ENCODE peak calls at places on chromosomes 3 and 15, in ten cellular contexts. H is WTC11, T is HCT116, R is endothelial cell of umbilical vein, F is A549, O is H1, J is SK-N-SH, U is K562, E is HepG2, X is GM12878. L is an unnamed sample.

GRCh38 chr3:130905551-130905950 is 11.7 kb downstream of the ATP2C1 start:
- DNase-seq in H (no peak), T (no peak), R (peak), F (peak), O (no peak), J (no peak), U (no peak), E (no peak), X (no peak), L (peak)

GRCh38 chr15:62957130-62957529 is 85.4 kb upstream of the TPM1 start:
- DNase-seq in H (no peak), T (no peak), R (peak), F (no peak), O (no peak), J (no peak), U (no peak), E (no peak), X (no peak), L (no peak)

GRCh38 chr3:157128771-157129671 is 30.9 kb downstream of the CCNL1 start:
- DNase-seq in H (peak), T (peak), R (peak), F (peak), O (no peak), J (no peak), U (no peak), E (peak), X (no peak), L (no peak)

GRCh38 chr15:64842986-64843561 is 1.4 kb downstream of the PLEKHO2 start:
- DNase-seq in H (no peak), T (no peak), R (peak), F (no peak), O (no peak), J (peak), U (peak), E (no peak), X (no peak), L (peak)

GRCh38 chr3:5731100-5731499 is 543.6 kb downstream of the EDEM1 start:
- DNase-seq in H (no peak), T (peak), R (no peak), F (peak), O (no peak), J (peak), U (peak), E (no peak), X (no peak), L (peak)

GRCh38 chr3:174957081-174957480 is 97.9 kb downstream of the NAALADL2 start:
- DNase-seq in H (no peak), T (no peak), R (no peak), F (no peak), O (no peak), J (no peak), U (no peak), E (no peak), X (no peak), L (no peak)

GRCh38 chr3:188253800-188254452 is 100.0 kb downstream of the LPP start:
- DNase-seq in H (no peak), T (no peak), R (no peak), F (no peak), O (no peak), J (no peak), U (no peak), E (no peak), X (no peak), L (no peak)

GRCh38 chr3:189833996-189834395 is 202.8 kb downstream of the TP63 start:
- DNase-seq in H (no peak), T (no peak), R (no peak), F (no peak), O (no peak), J (no peak), U (no peak), E (no peak), X (no peak), L (no peak)

GRCh38 chr3:186930143-186930638 is at the start of gene ST6GAL1:
- DNase-seq in H (peak), T (peak), R (peak), F (peak), O (peak), J (peak), U (peak), E (peak), X (peak), L (peak)

DNA sequence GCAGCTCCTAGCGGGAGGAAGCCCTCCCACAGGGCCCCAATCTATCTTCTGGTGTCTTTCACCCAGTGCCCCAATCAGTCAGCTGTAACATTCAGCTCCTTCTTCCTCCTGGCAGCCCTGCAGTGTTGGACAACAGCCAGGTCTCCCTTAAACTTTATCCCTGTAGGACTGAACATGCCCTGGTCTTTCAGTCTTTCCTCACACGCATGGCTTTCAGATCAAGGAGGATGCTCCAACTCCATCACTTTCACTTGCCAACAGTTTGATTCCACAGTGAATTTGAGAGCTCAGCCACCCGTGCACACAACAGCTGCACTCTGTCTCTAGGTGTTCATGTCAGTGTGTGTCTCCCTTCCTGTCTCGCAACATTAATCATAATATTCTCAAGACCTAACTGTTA is 28.5 kb upstream of the LRRC34 start:
- DNase-seq in H (no peak), T (no peak), R (no peak), F (no peak), O (no peak), J (no peak), U (no peak), E (no peak), X (peak), L (no peak)
- TF ChIP-seq CTCF in H (no peak), T (no peak), R (no peak), F (no peak), O (no peak), J (no peak), U (no peak), E (no peak), X (no peak), L (no peak)

GRCh38 chr15:68986292-68986691 is 28.2 kb upstream of the NOX5 start:
- DNase-seq in H (no peak), T (no peak), R (no peak), F (no peak), O (no peak), J (no peak), U (no peak), E (no peak), X (no peak), L (no peak)
- TF ChIP-seq MAX in H (no peak), T (no peak), R (no peak), F (no peak), O (no peak), J (no peak), U (no peak), E (no peak), X (no peak), L (no peak)

DNA sequence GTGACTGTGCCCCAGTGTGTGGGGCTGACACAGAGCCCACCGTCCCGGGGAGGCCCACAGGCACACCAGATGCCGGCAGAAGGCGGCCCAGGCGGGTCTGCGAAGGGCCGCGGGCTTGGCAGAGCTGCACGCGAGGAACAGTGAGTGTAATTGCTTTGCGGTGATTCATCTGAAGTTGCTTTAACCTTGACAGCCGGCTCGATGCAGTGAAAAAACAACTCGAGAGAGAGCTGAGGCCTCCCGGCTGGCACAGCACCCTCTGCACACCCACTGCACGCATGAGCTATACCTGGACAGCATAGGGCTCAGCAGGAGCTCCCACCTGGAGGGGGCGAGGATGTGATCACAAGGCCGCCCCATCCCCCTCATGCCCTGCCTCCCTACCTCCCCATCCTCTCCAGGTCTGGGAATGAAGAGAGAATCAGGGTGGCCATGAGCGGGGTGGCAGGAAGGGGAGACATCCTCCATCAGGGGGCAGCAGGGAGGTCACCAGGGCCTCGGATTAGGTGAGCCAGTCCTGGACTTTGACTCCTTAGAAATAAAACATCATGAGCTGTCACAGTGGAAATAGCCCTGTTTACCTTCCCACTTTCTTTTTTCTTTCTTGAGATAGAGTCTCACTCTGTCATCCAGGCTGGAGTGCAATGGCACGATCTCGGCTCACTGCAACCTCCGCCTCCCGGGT is 172.6 kb downstream of the MEGF11 start:
- DNase-seq in H (peak), T (no peak), R (no peak), F (peak), O (peak), J (peak), U (peak), E (peak), X (no peak), L (no peak)
- TF ChIP-seq CTCF in H (peak), T (no peak), R (no peak), F (peak), O (peak), J (peak), U (peak), E (peak), X (peak), L (no peak)

GRCh38 chr3:194387926-194388418 is 11.1 kb downstream of the GP5 start:
- DNase-seq in H (no peak), T (no peak), R (no peak), F (no peak), O (peak), J (no peak), U (no peak), E (no peak), X (no peak), L (no peak)
- TF ChIP-seq MAX in H (no peak), T (no peak), R (no peak), F (no peak), O (no peak), J (no peak), U (no peak), E (no peak), X (no peak), L (no peak)

L was measured in NB4.